ENCODE peak calls at places on chromosome 12, in ten cellular contexts. T, K, R, N, E, X, F, D, P and W are unnamed samples.

GRCh38 chr12:112812598-112813406 is 21.3 kb downstream of the RPH3A start:
- DNase-seq in T (no peak), K (no peak), R (no peak), N (no peak), E (no peak), X (no peak), F (no peak), D (no peak), P (no peak), W (no peak)

GRCh38 chr12:39620664-39621658 is 1.4 kb upstream of the ABCD2 start:
- DNase-seq in T (no peak), K (peak; percentile 21), R (no peak), N (no peak), E (no peak), X (no peak), F (peak; percentile 5), D (no peak), P (no peak), W (no peak)

GRCh38 chr12:26246483-26247164 is 51.3 kb downstream of the SSPN start:
- DNase-seq in T (peak; percentile 86), K (no peak), R (peak; percentile 87), N (no peak), E (no peak), X (no peak), F (no peak), D (no peak), P (no peak), W (no peak)

GRCh38 chr12:128729628-128730121 is 94.1 kb downstream of the SLC15A4 start:
- DNase-seq in T (no peak), K (no peak), R (peak; percentile 43), N (no peak), E (no peak), X (no peak), F (no peak), D (peak; percentile 1), P (no peak), W (no peak)

GRCh38 chr12:19437996-19438395 is 1.3 kb upstream of the AEBP2 start:
- DNase-seq in T (no peak), K (no peak), R (no peak), N (no peak), E (no peak), X (no peak), F (no peak), D (no peak), P (no peak), W (no peak)

GRCh38 chr12:87779858-87780498 is 249.2 kb downstream of the C12orf50 start:
- DNase-seq in T (no peak), K (no peak), R (no peak), N (no peak), E (no peak), X (no peak), F (no peak), D (peak; percentile 8), P (peak; percentile 45), W (no peak)

GRCh38 chr12:21697829-21698630 is 40.4 kb upstream of the LDHB start:
- DNase-seq in T (no peak), K (peak; percentile 41), R (no peak), N (no peak), E (no peak), X (no peak), F (peak; percentile 78), D (peak; percentile 61), P (no peak), W (no peak)

GRCh38 chr12:5138845-5139244 is 95.2 kb downstream of the KCNA5 start:
- DNase-seq in T (no peak), K (peak; percentile 18), R (no peak), N (no peak), E (no peak), X (no peak), F (peak; percentile 15), D (no peak), P (no peak), W (no peak)

GRCh38 chr12:117356048-117356447 is 5.4 kb downstream of the NOS1 start:
- DNase-seq in T (no peak), K (no peak), R (no peak), N (no peak), E (no peak), X (no peak), F (no peak), D (no peak), P (no peak), W (no peak)

GRCh38 chr12:7068994-7069346 is 8.5 kb downstream of the C1S start:
- DNase-seq in T (no peak), K (no peak), R (no peak), N (no peak), E (no peak), X (no peak), F (no peak), D (no peak), P (no peak), W (no peak)

GRCh38 chr12:106903241-106903950 is 52.3 kb upstream of the TMEM263 start:
- DNase-seq in T (peak; percentile 91), K (peak; percentile 43), R (peak; percentile 94), N (peak; percentile 94), E (no peak), X (peak; percentile 61), F (peak; percentile 24), D (peak; percentile 53), P (peak; percentile 86), W (peak; percentile 37)

GRCh38 chr12:41034686-41035085 is 153.4 kb upstream of the PDZRN4 start:
- DNase-seq in T (no peak), K (peak; percentile 33), R (no peak), N (no peak), E (no peak), X (no peak), F (no peak), D (no peak), P (no peak), W (no peak)

GRCh38 chr12:11621797-11622423 is 27.6 kb upstream of the ETV6 start:
- DNase-seq in T (no peak), K (no peak), R (no peak), N (no peak), E (no peak), X (no peak), F (no peak), D (peak; percentile 21), P (no peak), W (no peak)

GRCh38 chr12:15855646-15856045 is 26.5 kb upstream of the STRAP start:
- DNase-seq in T (no peak), K (peak; percentile 64), R (no peak), N (no peak), E (no peak), X (no peak), F (peak; percentile 53), D (peak; percentile 28), P (no peak), W (no peak)

GRCh38 chr12:4031703-4032291 is 158.6 kb upstream of the PARP11 start:
- DNase-seq in T (no peak), K (no peak), R (peak; percentile 19), N (no peak), E (no peak), X (peak; percentile 68), F (no peak), D (peak; percentile 18), P (peak; percentile 41), W (no peak)

GRCh38 chr12:124720019-124720686 is 143.5 kb downstream of the SCARB1 start:
- DNase-seq in T (no peak), K (peak; percentile 87), R (no peak), N (no peak), E (no peak), X (no peak), F (peak; percentile 81), D (peak; percentile 69), P (no peak), W (no peak)
- TF ChIP-seq CTCF in T (no peak), K (peak; percentile 61), R (peak; percentile 18), N (no peak), E (peak; percentile 9), X (no peak), F (peak; percentile 52), D (peak; percentile 55), P (no peak), W (no peak)

GRCh38 chr12:74900232-74900631 is 309.4 kb downstream of the KCNC2 start:
- DNase-seq in T (no peak), K (no peak), R (no peak), N (no peak), E (no peak), X (no peak), F (no peak), D (no peak), P (no peak), W (no peak)

GRCh38 chr12:74903522-74903921 is 306.1 kb downstream of the KCNC2 start:
- DNase-seq in T (no peak), K (no peak), R (no peak), N (no peak), E (no peak), X (no peak), F (no peak), D (no peak), P (no peak), W (no peak)

GRCh38 chr12:74910831-74911230 is 298.8 kb downstream of the KCNC2 start:
- DNase-seq in T (no peak), K (no peak), R (no peak), N (no peak), E (no peak), X (no peak), F (no peak), D (no peak), P (no peak), W (no peak)

DNA sequence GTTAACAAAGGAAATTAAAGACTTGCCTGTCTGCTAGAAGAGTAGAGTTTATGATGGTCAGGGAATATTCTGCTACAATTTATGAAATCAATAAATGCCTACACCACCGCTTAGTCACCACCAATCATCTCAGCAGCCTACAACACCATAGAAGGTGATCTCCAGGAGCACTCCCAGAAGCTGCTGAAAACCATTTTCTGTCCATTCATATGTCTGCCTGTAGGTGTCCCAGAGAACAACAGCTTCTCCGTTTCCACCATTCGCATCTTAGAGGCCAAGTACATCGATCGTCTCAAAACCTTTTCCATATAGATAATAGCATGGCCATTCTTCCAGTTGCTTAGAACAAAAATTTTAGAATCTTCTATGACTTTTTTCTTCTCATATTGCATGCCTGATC is 303.4 kb downstream of the KCNC2 start:
- DNase-seq in T (no peak), K (no peak), R (no peak), N (no peak), E (no peak), X (no peak), F (no peak), D (no peak), P (no peak), W (no peak)
- TF ChIP-seq CTCF in T (no peak), K (peak; percentile 5), R (no peak), N (no peak), E (no peak), X (no peak), F (peak; percentile 11), D (no peak), P (no peak), W (no peak)

GRCh38 chr12:86550222-86551145 is 294.3 kb upstream of the MGAT4C start:
- DNase-seq in T (no peak), K (no peak), R (no peak), N (no peak), E (no peak), X (no peak), F (no peak), D (no peak), P (no peak), W (no peak)

GRCh38 chr12:86551146-86551571 is 295.0 kb upstream of the MGAT4C start:
- DNase-seq in T (no peak), K (no peak), R (no peak), N (no peak), E (no peak), X (no peak), F (peak; percentile 68), D (peak; percentile 82), P (no peak), W (no peak)
- TF ChIP-seq CTCF in T (no peak), K (no peak), R (no peak), N (no peak), E (no peak), X (no peak), F (no peak), D (no peak), P (no peak), W (no peak)

GRCh38 chr12:50283230-50283923 is at the start of gene LIMA1:
- DNase-seq in T (peak; percentile 97), K (peak; percentile 76), R (peak; percentile 94), N (peak; percentile 90), E (no peak), X (peak; percentile 84), F (peak; percentile 80), D (peak; percentile 87), P (peak; percentile 95), W (peak; percentile 80)
- TF ChIP-seq CTCF in T (no peak), K (no peak), R (no peak), N (no peak), E (peak; percentile 82), X (no peak), F (no peak), D (no peak), P (peak; percentile 70), W (peak; percentile 7)